ENCODE peak calls at places on chromosome 5, in five cellular contexts. One of them, this sample, is unnamed.

GRCh38 chr5:95686661-95687060 is 3.9 kb upstream of the SPATA9 start:
- DNase-seq in SK-N-MC: no peak
- DNase-seq in suprapubic skin: no peak
- DNase-seq in HCT116: no peak
- DNase-seq in GM12878: no peak
- DNase-seq in this sample: no peak

GRCh38 chr5:178333821-178334481 is 101.3 kb upstream of the PHYKPL start:
- DNase-seq in GM12878: no peak
- DNase-seq in suprapubic skin: no peak
- DNase-seq in HCT116: no peak
- DNase-seq in SK-N-MC: no peak
- DNase-seq in this sample: no peak

GRCh38 chr5:149656576-149657182 is 73.4 kb upstream of the PPARGC1B start:
- DNase-seq in GM12878: no peak
- DNase-seq in SK-N-MC: no peak
- DNase-seq in HCT116: no peak
- DNase-seq in suprapubic skin: no peak
- DNase-seq in this sample: no peak

GRCh38 chr5:122915717-122916399 is 70.4 kb downstream of the SNX24 start:
- DNase-seq in GM12878: no peak
- DNase-seq in suprapubic skin: no peak
- DNase-seq in HCT116: no peak
- DNase-seq in SK-N-MC: no peak
- DNase-seq in this sample: peak; percentile 14

GRCh38 chr5:34820593-34820992 is 18.4 kb upstream of the TTC23L start:
- DNase-seq in SK-N-MC: no peak
- DNase-seq in GM12878: no peak
- DNase-seq in suprapubic skin: no peak
- DNase-seq in HCT116: no peak
- DNase-seq in this sample: no peak

GRCh38 chr5:85500869-85501268 is 1116.2 kb upstream of the EDIL3 start:
- DNase-seq in SK-N-MC: no peak
- DNase-seq in suprapubic skin: no peak
- DNase-seq in HCT116: no peak
- DNase-seq in GM12878: no peak
- DNase-seq in this sample: no peak

GRCh38 chr5:39604491-39604890 is 179.7 kb upstream of the DAB2 start:
- DNase-seq in SK-N-MC: no peak
- DNase-seq in HCT116: no peak
- DNase-seq in GM12878: no peak
- DNase-seq in suprapubic skin: no peak
- DNase-seq in this sample: no peak

GRCh38 chr5:130571076-130571475 is 594.0 kb downstream of the HINT1 start:
- DNase-seq in suprapubic skin: no peak
- DNase-seq in SK-N-MC: no peak
- DNase-seq in GM12878: no peak
- DNase-seq in HCT116: no peak
- DNase-seq in this sample: no peak

GRCh38 chr5:141845371-141845821 is 32.8 kb downstream of the PCDH1 start:
- DNase-seq in suprapubic skin: no peak
- DNase-seq in HCT116: no peak
- DNase-seq in SK-N-MC: no peak
- DNase-seq in GM12878: no peak
- DNase-seq in this sample: no peak

DNA sequence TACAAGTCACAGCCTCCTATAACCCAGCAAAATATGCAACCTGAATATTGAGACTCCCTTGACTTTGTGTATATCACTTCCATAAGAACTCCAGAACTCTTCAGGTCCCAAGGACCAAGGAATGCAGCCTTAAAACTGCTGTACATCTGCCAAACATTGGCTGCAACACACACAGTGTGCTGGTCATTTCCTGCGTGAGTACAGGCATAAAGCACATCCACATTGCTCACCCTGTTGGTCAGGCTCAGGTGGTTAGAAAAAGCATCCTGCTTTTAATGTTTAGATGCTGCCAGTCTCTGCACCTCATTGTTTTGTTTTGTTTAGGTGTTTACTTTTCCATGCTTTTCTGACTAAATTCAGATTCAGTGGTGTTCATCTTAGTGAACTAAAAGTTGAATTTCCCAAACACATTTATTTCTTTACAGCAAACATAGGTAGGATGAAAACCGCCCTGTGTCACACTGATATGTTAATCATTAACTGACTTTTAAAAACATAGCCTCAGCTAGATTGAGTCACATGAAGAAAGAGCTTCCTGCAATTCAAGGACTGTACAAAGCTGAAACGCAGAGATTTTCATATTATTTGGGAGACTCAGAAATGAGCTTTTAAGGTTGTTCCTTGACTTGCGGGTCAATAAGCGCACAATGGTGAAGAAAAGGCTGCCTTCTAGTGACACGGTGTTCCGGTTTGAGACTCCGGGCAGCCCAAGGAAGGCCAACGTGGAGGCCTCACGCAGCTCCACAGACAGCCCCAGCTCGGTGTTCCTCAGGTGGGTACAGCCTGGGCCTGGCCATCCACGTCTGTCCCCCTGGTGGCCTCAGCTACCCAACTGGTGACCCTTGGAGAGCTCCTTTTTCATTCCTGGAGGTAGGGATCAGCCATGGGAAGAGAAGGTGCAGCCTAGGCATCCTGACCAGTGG is 52.2 kb upstream of the GRAMD2B start:
- DNase-seq in GM12878: no peak
- DNase-seq in SK-N-MC: no peak
- DNase-seq in suprapubic skin: no peak
- DNase-seq in HCT116: no peak
- DNase-seq in this sample: no peak
- TF ChIP-seq POLR2AphosphoS5 in GM12878: no peak
- TF ChIP-seq POLR2AphosphoS5 in SK-N-MC: no peak
- TF ChIP-seq POLR2AphosphoS5 in suprapubic skin: no peak
- TF ChIP-seq POLR2AphosphoS5 in HCT116: no peak
- TF ChIP-seq POLR2AphosphoS5 in this sample: no peak

GRCh38 chr5:68265347-68265746 is 49.8 kb downstream of the PIK3R1 start:
- DNase-seq in SK-N-MC: no peak
- DNase-seq in HCT116: no peak
- DNase-seq in GM12878: no peak
- DNase-seq in suprapubic skin: no peak
- DNase-seq in this sample: no peak
- TF ChIP-seq POLR2AphosphoS5 in SK-N-MC: no peak
- TF ChIP-seq POLR2AphosphoS5 in HCT116: no peak
- TF ChIP-seq POLR2AphosphoS5 in GM12878: no peak
- TF ChIP-seq POLR2AphosphoS5 in suprapubic skin: no peak
- TF ChIP-seq POLR2AphosphoS5 in this sample: no peak

GRCh38 chr5:175385691-175386360 is 58.2 kb downstream of the DRD1 start:
- DNase-seq in HCT116: no peak
- DNase-seq in suprapubic skin: no peak
- DNase-seq in SK-N-MC: no peak
- DNase-seq in GM12878: no peak
- DNase-seq in this sample: no peak
- TF ChIP-seq POLR2AphosphoS5 in HCT116: no peak
- TF ChIP-seq POLR2AphosphoS5 in suprapubic skin: no peak
- TF ChIP-seq POLR2AphosphoS5 in SK-N-MC: no peak
- TF ChIP-seq POLR2AphosphoS5 in GM12878: no peak
- TF ChIP-seq POLR2AphosphoS5 in this sample: no peak

DNA sequence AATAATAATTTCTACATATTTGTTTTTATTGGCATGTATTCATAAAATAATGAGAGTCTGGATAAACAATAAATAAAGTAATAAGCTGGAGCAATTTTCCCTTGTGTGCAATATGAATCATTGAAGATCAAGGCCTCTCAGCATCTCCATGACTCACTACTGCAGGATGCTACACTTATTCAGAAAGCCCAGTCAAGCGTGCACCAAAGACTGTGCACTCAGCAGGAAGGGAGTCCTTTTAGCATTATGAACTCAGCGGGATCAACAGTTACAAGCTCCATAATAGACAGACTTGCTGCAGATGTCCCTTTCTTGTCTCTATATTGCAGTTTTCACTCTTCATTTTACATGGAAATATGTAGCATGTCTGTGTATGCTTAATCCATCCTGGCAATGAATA is 485.3 kb downstream of the CDH9 start:
- DNase-seq in suprapubic skin: no peak
- DNase-seq in SK-N-MC: peak; percentile 92
- DNase-seq in HCT116: no peak
- DNase-seq in GM12878: no peak
- DNase-seq in this sample: no peak
- TF ChIP-seq POLR2AphosphoS5 in suprapubic skin: no peak
- TF ChIP-seq POLR2AphosphoS5 in SK-N-MC: peak; percentile 54
- TF ChIP-seq POLR2AphosphoS5 in HCT116: no peak
- TF ChIP-seq POLR2AphosphoS5 in GM12878: no peak
- TF ChIP-seq POLR2AphosphoS5 in this sample: no peak

DNA sequence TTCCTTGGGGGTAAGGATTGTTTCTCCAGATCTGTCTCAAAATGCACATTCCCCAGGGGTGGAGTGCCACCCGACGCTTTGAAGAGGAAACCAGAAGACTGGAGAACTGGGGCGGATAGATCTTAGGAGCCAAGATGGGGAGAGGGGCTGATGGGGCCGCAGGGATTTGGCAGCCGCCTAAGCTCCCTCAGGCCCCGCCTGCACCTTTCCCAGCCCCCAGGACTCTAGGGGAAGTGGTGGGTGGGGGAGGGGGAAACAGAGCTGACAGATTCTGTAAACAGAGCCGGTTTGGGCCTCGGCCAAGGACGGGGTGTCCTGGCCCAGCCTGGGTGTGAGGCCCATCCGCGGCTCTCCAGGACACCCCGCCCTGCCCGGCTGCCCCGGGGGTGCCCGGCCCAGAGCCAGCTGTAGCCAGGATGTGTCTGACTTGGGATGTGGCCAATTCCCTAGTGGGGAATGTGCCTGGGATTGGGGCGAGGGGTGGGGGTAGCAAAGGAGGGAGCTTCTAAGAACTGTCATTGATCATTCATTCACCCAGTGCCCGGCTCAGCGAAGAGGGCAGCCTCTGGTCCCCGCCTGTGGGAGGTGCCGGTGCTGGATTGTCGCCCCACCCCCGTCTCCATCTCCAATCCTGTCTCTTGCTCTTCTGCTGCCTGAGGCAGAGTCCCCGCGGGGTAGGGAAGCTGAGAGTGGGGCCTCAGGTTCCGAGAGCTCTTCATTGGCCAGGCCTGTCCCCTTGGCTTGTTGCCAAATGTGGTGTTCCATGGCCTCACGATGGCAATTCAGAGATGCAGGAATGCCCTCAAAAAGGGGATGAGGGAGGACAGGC is 54.8 kb upstream of the CDKN2AIPNL start:
- DNase-seq in HCT116: peak; percentile 80
- DNase-seq in GM12878: no peak
- DNase-seq in suprapubic skin: peak; percentile 99
- DNase-seq in SK-N-MC: peak; percentile 61
- DNase-seq in this sample: peak; percentile 51
- TF ChIP-seq POLR2AphosphoS5 in HCT116: peak; percentile 70
- TF ChIP-seq POLR2AphosphoS5 in GM12878: no peak
- TF ChIP-seq POLR2AphosphoS5 in suprapubic skin: peak; percentile 99
- TF ChIP-seq POLR2AphosphoS5 in SK-N-MC: no peak
- TF ChIP-seq POLR2AphosphoS5 in this sample: no peak

GRCh38 chr5:72245517-72246238 is 74.4 kb downstream of the MRPS27 start:
- DNase-seq in suprapubic skin: no peak
- DNase-seq in GM12878: no peak
- DNase-seq in HCT116: no peak
- DNase-seq in SK-N-MC: no peak
- DNase-seq in this sample: no peak
- TF ChIP-seq POLR2AphosphoS5 in suprapubic skin: no peak
- TF ChIP-seq POLR2AphosphoS5 in GM12878: no peak
- TF ChIP-seq POLR2AphosphoS5 in HCT116: no peak
- TF ChIP-seq POLR2AphosphoS5 in SK-N-MC: no peak
- TF ChIP-seq POLR2AphosphoS5 in this sample: no peak

DNA sequence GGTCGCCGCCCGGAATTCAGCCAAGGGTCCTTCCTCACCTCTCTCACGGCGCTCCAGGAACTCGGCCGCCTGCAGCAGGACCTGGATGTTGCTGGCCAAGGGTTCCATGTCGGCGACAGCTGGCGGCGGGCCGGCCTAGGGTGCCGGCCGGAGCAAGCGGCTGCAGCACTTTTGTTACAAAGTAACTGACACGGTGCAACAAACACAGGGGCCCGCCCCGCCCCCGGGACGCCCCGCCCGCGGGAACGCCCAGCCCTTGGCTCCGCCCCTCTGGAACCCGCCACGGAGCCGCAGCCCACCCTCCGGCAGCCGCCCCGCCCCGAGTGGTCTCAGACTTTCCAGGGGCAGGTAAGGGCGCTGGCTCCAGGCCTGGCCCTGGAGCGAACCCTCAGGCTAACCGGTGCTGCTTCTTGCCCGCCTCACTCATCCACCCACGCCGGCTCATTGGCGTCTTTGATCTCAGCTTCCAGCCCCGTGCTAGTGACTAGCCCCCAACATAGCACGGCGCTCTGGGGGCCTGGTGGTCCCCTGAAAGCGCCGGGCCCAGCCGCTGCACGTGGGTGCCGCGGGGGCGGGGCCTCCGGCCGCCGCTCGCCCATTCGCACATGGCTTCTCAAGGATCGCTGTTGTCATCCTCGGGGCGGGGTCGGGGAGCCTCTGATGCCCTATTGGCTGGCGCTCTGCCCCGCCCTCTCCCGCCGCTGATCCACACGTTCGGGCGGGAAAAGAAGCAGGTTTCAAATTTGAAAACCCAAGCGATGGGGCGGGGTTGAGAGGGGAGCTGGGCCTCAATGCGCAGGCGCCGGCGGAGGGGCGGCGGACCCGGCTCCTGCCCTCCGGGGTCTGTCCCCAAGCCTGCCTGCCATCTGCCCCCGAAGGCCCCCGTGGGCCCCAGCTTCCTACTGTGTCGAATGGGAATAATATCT is at the start of gene MXD3:
- DNase-seq in GM12878: peak; percentile 76
- DNase-seq in HCT116: peak; percentile 91
- DNase-seq in SK-N-MC: peak; percentile 89
- DNase-seq in suprapubic skin: peak; percentile 98
- DNase-seq in this sample: peak; percentile 93
- TF ChIP-seq POLR2AphosphoS5 in GM12878: peak; percentile 19
- TF ChIP-seq POLR2AphosphoS5 in HCT116: peak; percentile 65
- TF ChIP-seq POLR2AphosphoS5 in SK-N-MC: peak; percentile 61
- TF ChIP-seq POLR2AphosphoS5 in suprapubic skin: no peak
- TF ChIP-seq POLR2AphosphoS5 in this sample: no peak

DNA sequence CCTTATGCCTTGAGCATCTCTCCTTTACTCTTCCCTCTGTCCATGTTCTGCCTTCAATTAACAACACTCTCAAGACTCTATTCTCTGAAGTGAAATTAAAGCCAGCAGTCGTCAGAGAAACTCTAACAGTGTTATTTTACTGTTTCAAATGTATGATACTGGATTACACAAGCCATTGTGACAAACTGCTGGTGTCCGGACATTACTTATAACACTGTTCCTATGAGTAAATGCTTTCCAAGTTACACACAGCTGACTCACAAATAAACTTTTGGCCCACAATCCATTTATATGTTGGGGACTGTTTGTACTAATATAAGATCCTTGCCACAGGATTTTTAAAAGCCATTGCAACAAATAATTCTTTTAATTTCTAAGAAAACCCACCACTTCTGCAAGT is 63.2 kb upstream of the GHR start:
- DNase-seq in GM12878: no peak
- DNase-seq in HCT116: no peak
- DNase-seq in suprapubic skin: no peak
- DNase-seq in SK-N-MC: no peak
- DNase-seq in this sample: no peak
- TF ChIP-seq POLR2AphosphoS5 in GM12878: no peak
- TF ChIP-seq POLR2AphosphoS5 in HCT116: no peak
- TF ChIP-seq POLR2AphosphoS5 in suprapubic skin: no peak
- TF ChIP-seq POLR2AphosphoS5 in SK-N-MC: no peak
- TF ChIP-seq POLR2AphosphoS5 in this sample: no peak